ENCODE peak calls at places on chromosome 3, in five cellular contexts. O is astrocyte, E is adipocyte, I is endodermal cell, R is NT2/D1. Q is an unnamed sample.

GRCh38 chr3:55486101-55486856 is 827 bp downstream of the WNT5A start:
- DNase-seq in O (peak; percentile 76), E (peak; percentile 75), I (peak; percentile 86), R (no peak), Q (peak; percentile 90)

GRCh38 chr3:82474711-82475110 is 713.3 kb upstream of the GBE1 start:
- DNase-seq in O (peak; percentile 12), E (peak; percentile 26), I (no peak), R (no peak), Q (no peak)

GRCh38 chr3:66592927-66593625 is 92.3 kb upstream of the LRIG1 start:
- DNase-seq in O (peak; percentile 84), E (peak; percentile 14), I (peak; percentile 53), R (no peak), Q (no peak)

GRCh38 chr3:149180057-149180573 is 41.5 kb downstream of the CP start:
- DNase-seq in O (peak; percentile 99), E (peak; percentile 97), I (no peak), R (no peak), Q (peak; percentile 82)

GRCh38 chr3:81492048-81492447 is 269.4 kb downstream of the GBE1 start:
- DNase-seq in O (no peak), E (peak; percentile 88), I (no peak), R (no peak), Q (no peak)

GRCh38 chr3:12353796-12354505 is 65.1 kb downstream of the PPARG start:
- DNase-seq in O (no peak), E (peak; percentile 88), I (no peak), R (no peak), Q (no peak)

GRCh38 chr3:160676547-160677303 is at the start of gene ARL14:
- DNase-seq in O (peak; percentile 81), E (peak; percentile 25), I (peak; percentile 59), R (no peak), Q (no peak)

GRCh38 chr3:17752851-17753250 is 10.4 kb upstream of the TBC1D5 start:
- DNase-seq in O (no peak), E (no peak), I (no peak), R (no peak), Q (no peak)

GRCh38 chr3:147507638-147508286 is 98.6 kb downstream of the ZIC1 start:
- DNase-seq in O (no peak), E (peak; percentile 0), I (no peak), R (no peak), Q (no peak)

GRCh38 chr3:79598594-79598993 is 169.2 kb downstream of the ROBO1 start:
- DNase-seq in O (no peak), E (no peak), I (peak; percentile 39), R (peak; percentile 11), Q (no peak)

GRCh38 chr3:194976049-194976451 is 290.4 kb downstream of the FAM43A start:
- DNase-seq in O (no peak), E (no peak), I (no peak), R (no peak), Q (no peak)

GRCh38 chr3:48184299-48184698 is 3.9 kb downstream of the CDC25A start:
- DNase-seq in O (no peak), E (no peak), I (no peak), R (no peak), Q (no peak)

GRCh38 chr3:124075758-124076157 is 83.8 kb upstream of the ROPN1 start:
- DNase-seq in O (peak; percentile 60), E (peak; percentile 37), I (no peak), R (no peak), Q (no peak)

GRCh38 chr3:149145926-149146325 is 16.5 kb downstream of the HPS3 start:
- DNase-seq in O (no peak), E (no peak), I (no peak), R (no peak), Q (no peak)

GRCh38 chr3:63387568-63387967 is 109.5 kb downstream of the SYNPR start:
- DNase-seq in O (peak; percentile 83), E (no peak), I (no peak), R (no peak), Q (no peak)

GRCh38 chr3:57927916-57928315 is 80.3 kb upstream of the FLNB start:
- DNase-seq in O (no peak), E (peak; percentile 75), I (no peak), R (no peak), Q (no peak)

GRCh38 chr3:158802399-158803023 is 657 bp downstream of the MFSD1 start:
- DNase-seq in O (no peak), E (no peak), I (no peak), R (no peak), Q (no peak)

GRCh38 chr3:139131951-139132350 is 87.3 kb upstream of the PRR23C start:
- DNase-seq in O (no peak), E (no peak), I (no peak), R (no peak), Q (no peak)

GRCh38 chr3:171516765-171517164 is 56.6 kb upstream of the TNIK start:
- DNase-seq in O (no peak), E (no peak), I (no peak), R (no peak), Q (no peak)

GRCh38 chr3:159371928-159372327 is 570.1 kb downstream of the MFSD1 start:
- DNase-seq in O (no peak), E (no peak), I (no peak), R (no peak), Q (no peak)

GRCh38 chr3:112629425-112629824 is 11.5 kb downstream of the CCDC80 start:
- DNase-seq in O (peak; percentile 97), E (peak; percentile 89), I (peak; percentile 75), R (peak; percentile 61), Q (no peak)

GRCh38 chr3:119659584-119660291 is 651 bp downstream of the POPDC2 start:
- DNase-seq in O (no peak), E (no peak), I (no peak), R (no peak), Q (peak; percentile 47)

GRCh38 chr3:94928921-94929320 is 866.1 kb downstream of the NSUN3 start:
- DNase-seq in O (peak; percentile 67), E (peak; percentile 27), I (no peak), R (no peak), Q (no peak)

GRCh38 chr3:4350789-4351163 is 47.6 kb downstream of the SETMAR start:
- DNase-seq in O (peak; percentile 55), E (peak; percentile 88), I (no peak), R (peak; percentile 23), Q (no peak)

GRCh38 chr3:185824467-185825378 is at the start of gene IGF2BP2:
- DNase-seq in O (peak; percentile 74), E (peak; percentile 94), I (peak; percentile 92), R (no peak), Q (peak; percentile 89)

GRCh38 chr3:42115946-42116345 is 24.8 kb downstream of the TRAK1 start:
- DNase-seq in O (no peak), E (no peak), I (no peak), R (no peak), Q (no peak)

GRCh38 chr3:197468866-197469382 is 86.8 kb downstream of the BDH1 start:
- DNase-seq in O (no peak), E (peak; percentile 58), I (peak; percentile 53), R (no peak), Q (no peak)

GRCh38 chr3:57257678-57258077 is 30.1 kb downstream of the APPL1 start:
- DNase-seq in O (no peak), E (no peak), I (no peak), R (no peak), Q (no peak)

GRCh38 chr3:123067689-123068226 is 933 bp downstream of the PDIA5 start:
- DNase-seq in O (no peak), E (peak; percentile 56), I (peak; percentile 71), R (no peak), Q (no peak)

GRCh38 chr3:112531358-112531781 is 30.4 kb downstream of the ATG3 start:
- DNase-seq in O (peak; percentile 16), E (peak; percentile 80), I (no peak), R (no peak), Q (no peak)

GRCh38 chr3:179546814-179547241 is 15.9 kb upstream of the ACTL6A start:
- DNase-seq in O (no peak), E (no peak), I (peak; percentile 72), R (no peak), Q (no peak)

GRCh38 chr3:15815696-15816095 is 17.9 kb upstream of the ANKRD28 start:
- DNase-seq in O (peak; percentile 59), E (peak; percentile 88), I (no peak), R (no peak), Q (no peak)

GRCh38 chr3:174206607-174207192 is 652.4 kb upstream of the NAALADL2 start:
- DNase-seq in O (no peak), E (no peak), I (peak; percentile 48), R (no peak), Q (no peak)

GRCh38 chr3:10149222-10149621 is 7.6 kb downstream of the VHL start:
- DNase-seq in O (no peak), E (no peak), I (no peak), R (no peak), Q (no peak)

GRCh38 chr3:10140996-10141546 is 507 bp upstream of the VHL start:
- DNase-seq in O (no peak), E (no peak), I (no peak), R (no peak), Q (peak; percentile 76)

GRCh38 chr3:10150987-10151386 is 9.4 kb downstream of the VHL start:
- DNase-seq in O (no peak), E (no peak), I (no peak), R (no peak), Q (no peak)

GRCh38 chr3:10142707-10143560 is 1.4 kb downstream of the VHL start:
- DNase-seq in O (no peak), E (peak; percentile 32), I (peak; percentile 56), R (no peak), Q (no peak)

DNA sequence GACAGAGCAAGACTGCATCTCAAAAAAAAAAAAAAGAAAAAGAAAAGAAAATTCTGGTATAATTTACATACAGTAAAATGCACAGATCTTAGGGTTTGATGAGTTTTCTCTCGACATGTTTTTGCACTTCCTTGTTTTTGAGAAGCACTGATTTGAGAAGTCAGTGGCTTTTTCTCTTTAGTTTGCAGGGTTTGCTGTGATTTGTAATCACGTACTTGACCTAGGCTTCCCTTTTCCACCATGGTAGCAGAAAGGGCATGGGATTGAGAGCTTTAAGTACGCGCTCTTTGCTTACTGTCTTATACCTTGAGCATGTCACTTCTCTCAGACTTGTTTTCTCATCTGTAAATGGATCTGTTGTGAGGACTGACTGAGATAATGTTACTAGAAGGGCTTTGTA is 4.1 kb downstream of the VHL start:
- DNase-seq in O (no peak), E (no peak), I (no peak), R (no peak), Q (no peak)
- H3K4me3 ChIP-seq in O (no peak overlapping the region), E (no peak overlapping the region), I (no peak overlapping the region), R (no peak overlapping the region), Q (no peak overlapping the region)

DNA sequence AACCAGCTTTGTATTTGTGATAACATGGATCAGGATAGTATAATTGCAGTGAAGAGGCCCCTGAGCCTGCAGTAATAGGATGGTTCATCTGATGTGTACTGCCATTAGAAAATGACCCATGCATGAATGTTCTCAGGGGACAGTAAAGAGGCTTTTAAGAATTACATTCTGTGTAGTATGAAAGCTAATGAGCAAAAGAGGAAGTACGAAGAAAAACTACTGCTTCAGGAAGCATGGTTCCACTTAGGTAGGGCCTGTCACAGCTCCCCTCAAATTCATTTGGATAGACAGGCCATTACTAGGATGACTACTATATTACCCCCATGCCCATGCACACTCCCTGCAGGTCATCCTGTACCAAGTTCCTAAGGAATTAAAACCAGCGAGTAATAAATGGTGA is 146.2 kb downstream of the ARPP21 start:
- DNase-seq in O (no peak), E (no peak), I (no peak), R (no peak), Q (no peak)
- H3K4me1 ChIP-seq in O (no peaks in the 10 kb centered on the region), E (no peaks in the 10 kb centered on the region), I (no peaks in the 10 kb centered on the region), R (no peaks in the 10 kb centered on the region), Q (no peaks in the 10 kb centered on the region)

GRCh38 chr3:130854208-130854864 is 39.5 kb upstream of the ATP2C1 start:
- DNase-seq in O (no peak), E (no peak), I (no peak), R (no peak), Q (no peak)
- H3K9ac ChIP-seq in O (no peak overlapping the region), E (no peak overlapping the region), I (no peak overlapping the region), R (no peak overlapping the region), Q (no peak overlapping the region)

GRCh38 chr3:128999104-128999503 is 2.0 kb upstream of the EFCC1 start:
- DNase-seq in O (no peak), E (no peak), I (peak; percentile 65), R (no peak), Q (no peak)
- H3K4me3 ChIP-seq in O (no peak overlapping the region), E (no peak overlapping the region), I (peak overlapping the region; percentile 38), R (no peak overlapping the region), Q (no peak overlapping the region)